ENCODE peak calls at places on chromosomes 16 and 17, in six cellular contexts. O is A549; R is stimulated activated CD8-positive, alpha-beta memory T cell treated with anti-CD3 and anti-CD28 coated beads, Interleukin-4, amount 100 ng/mL, for 1 hour; C is AG09319; N is fibroblast of the conjunctiva; V is DMS79 treated with DMSO at 0.1 percent for 48 hours. J is an unnamed sample.

GRCh38 chr17:31216053-31216751 is 80.8 kb downstream of the OMG start:
- DNase-seq in O (peak; percentile 62), R (no peak), C (peak; percentile 74), N (peak; percentile 62), V (peak; percentile 65), J (peak; percentile 42)

GRCh38 chr17:82053130-82053529 is 1.4 kb downstream of the GPS1 start:
- DNase-seq in O (no peak), R (no peak), C (no peak), N (no peak), V (no peak), J (no peak)

GRCh38 chr16:88290850-88291830 is 91.6 kb upstream of the ZNF469 start:
- DNase-seq in O (no peak), R (no peak), C (no peak), N (no peak), V (no peak), J (no peak)

GRCh38 chr17:70119961-70120360 is 44.9 kb downstream of the KCNJ16 start:
- DNase-seq in O (no peak), R (no peak), C (no peak), N (no peak), V (no peak), J (no peak)

GRCh38 chr17:65122836-65123756 is 14.1 kb upstream of the RGS9 start:
- DNase-seq in O (peak; percentile 94), R (peak; percentile 49), C (peak; percentile 64), N (peak; percentile 75), V (peak; percentile 54), J (peak; percentile 94)

GRCh38 chr16:12271006-12271405 is 294.5 kb downstream of the SNX29 start:
- DNase-seq in O (peak; percentile 39), R (no peak), C (no peak), N (no peak), V (peak; percentile 26), J (peak; percentile 33)

GRCh38 chr16:1244881-1245280 is 4.4 kb downstream of the TPSAB1 start:
- DNase-seq in O (no peak), R (no peak), C (no peak), N (no peak), V (no peak), J (no peak)

GRCh38 chr17:30831257-30831656 is 509 bp upstream of the ATAD5 start:
- DNase-seq in O (peak; percentile 44), R (no peak), C (no peak), N (no peak), V (no peak), J (peak; percentile 37)

GRCh38 chr17:1068356-1068755 is 71.4 kb downstream of the TIMM22 start:
- DNase-seq in O (no peak), R (no peak), C (no peak), N (no peak), V (no peak), J (no peak)

GRCh38 chr17:21019976-21020575 is 22.7 kb downstream of the USP22 start:
- DNase-seq in O (peak; percentile 66), R (no peak), C (no peak), N (no peak), V (no peak), J (no peak)

GRCh38 chr17:58399974-58400373 is 17.4 kb downstream of the RNF43 start:
- DNase-seq in O (no peak), R (no peak), C (no peak), N (no peak), V (no peak), J (no peak)

GRCh38 chr17:68512967-68513474 is 791 bp downstream of the PRKAR1A start:
- DNase-seq in O (peak; percentile 69), R (no peak), C (no peak), N (no peak), V (peak; percentile 63), J (peak; percentile 44)

GRCh38 chr17:6823011-6823442 is 8.5 kb downstream of the TEKT1 start:
- DNase-seq in O (peak; percentile 48), R (no peak), C (no peak), N (peak; percentile 26), V (no peak), J (no peak)

GRCh38 chr16:85950519-85950918 is 51.6 kb downstream of the IRF8 start:
- DNase-seq in O (no peak), R (no peak), C (no peak), N (no peak), V (no peak), J (no peak)